ENCODE peak calls at places on chromosomes 1 and 21, in six cellular contexts. M is Calu3; F is RWPE1; V is brain microvascular endothelial cell; A is CD8-positive, alpha-beta T cell; Z is cardiac muscle cell. E is an unnamed sample.

GRCh38 chr1:98103617-98104284 is 182.9 kb upstream of the DPYD start:
- DNase-seq in M (no peak), A (no peak), Z (peak), V (no peak), F (no peak), E (no peak)

GRCh38 chr1:33758698-33759097 is 105.2 kb upstream of the HMGB4 start:
- DNase-seq in V (no peak), A (no peak), M (no peak), Z (peak), F (no peak), E (no peak)

GRCh38 chr1:220189750-220190347 is 82.4 kb downstream of the RAB3GAP2 start:
- DNase-seq in M (no peak), F (peak), V (no peak), A (no peak), Z (peak), E (no peak)

GRCh38 chr1:100353988-100354387 is 1.7 kb downstream of the CDC14A start:
- DNase-seq in F (peak), Z (no peak), A (no peak), V (peak), M (peak), E (no peak)

GRCh38 chr1:171501305-171502021 is 16.1 kb downstream of the PRRC2C start:
- DNase-seq in F (no peak), Z (no peak), M (no peak), V (no peak), A (no peak), E (no peak)

GRCh38 chr1:74592580-74593355 is 80.4 kb upstream of the LRRC53 start:
- DNase-seq in M (no peak), A (no peak), V (no peak), F (no peak), Z (no peak), E (no peak)

GRCh38 chr1:114648503-114648902 is 21.3 kb downstream of the DENND2C start:
- DNase-seq in V (no peak), A (no peak), M (no peak), F (no peak), Z (no peak), E (no peak)

GRCh38 chr1:234473123-234473522 is 5.9 kb downstream of the TARBP1 start:
- DNase-seq in A (no peak), M (no peak), V (no peak), F (no peak), Z (no peak), E (no peak)

GRCh38 chr1:109910123-109910962 is at the start of gene CSF1:
- DNase-seq in V (peak), Z (peak), M (peak), A (peak), F (peak), E (peak)

GRCh38 chr1:10939654-10940450 is 72.6 kb upstream of the TARDBP start:
- DNase-seq in F (no peak), M (no peak), V (no peak), A (no peak), Z (peak), E (no peak)

GRCh38 chr1:41486053-41486891 is 1.8 kb upstream of the EDN2 start:
- DNase-seq in F (no peak), M (no peak), Z (peak), V (peak), A (no peak), E (no peak)

GRCh38 chr1:185439727-185440415 is 122.8 kb upstream of the IVNS1ABP start:
- DNase-seq in F (peak), Z (peak), M (peak), V (peak), A (no peak), E (no peak)

GRCh38 chr21:29152936-29153335 is 22.5 kb downstream of the MAP3K7CL start:
- DNase-seq in V (no peak), Z (peak), F (peak), M (no peak), A (no peak), E (no peak)

GRCh38 chr1:59146651-59147358 is 150.1 kb upstream of the FGGY start:
- DNase-seq in A (peak), Z (peak), V (no peak), M (peak), F (no peak), E (peak)

GRCh38 chr21:34900376-34900775 is 148.7 kb downstream of the RUNX1 start:
- DNase-seq in V (no peak), Z (no peak), M (no peak), F (no peak), A (no peak), E (no peak)

GRCh38 chr1:16975211-16975610 is 5.2 kb downstream of the MFAP2 start:
- DNase-seq in V (no peak), F (no peak), Z (no peak), A (no peak), M (no peak), E (no peak)

GRCh38 chr1:91404151-91405012 is at the start of gene HFM1:
- DNase-seq in M (peak), A (peak), F (peak), Z (peak), V (peak), E (peak)

GRCh38 chr1:94737124-94737998 is 82.8 kb upstream of the SLC44A3 start:
- DNase-seq in Z (peak), F (no peak), V (no peak), A (no peak), M (no peak), E (no peak)

GRCh38 chr1:207866471-207867135 is 44.3 kb downstream of the CD34 start:
- DNase-seq in V (peak), M (no peak), A (no peak), Z (peak), F (no peak), E (no peak)

GRCh38 chr1:61083014-61083798 is 845 bp downstream of the NFIA start:
- DNase-seq in M (peak), V (no peak), A (peak), Z (no peak), F (no peak), E (peak)

DNA sequence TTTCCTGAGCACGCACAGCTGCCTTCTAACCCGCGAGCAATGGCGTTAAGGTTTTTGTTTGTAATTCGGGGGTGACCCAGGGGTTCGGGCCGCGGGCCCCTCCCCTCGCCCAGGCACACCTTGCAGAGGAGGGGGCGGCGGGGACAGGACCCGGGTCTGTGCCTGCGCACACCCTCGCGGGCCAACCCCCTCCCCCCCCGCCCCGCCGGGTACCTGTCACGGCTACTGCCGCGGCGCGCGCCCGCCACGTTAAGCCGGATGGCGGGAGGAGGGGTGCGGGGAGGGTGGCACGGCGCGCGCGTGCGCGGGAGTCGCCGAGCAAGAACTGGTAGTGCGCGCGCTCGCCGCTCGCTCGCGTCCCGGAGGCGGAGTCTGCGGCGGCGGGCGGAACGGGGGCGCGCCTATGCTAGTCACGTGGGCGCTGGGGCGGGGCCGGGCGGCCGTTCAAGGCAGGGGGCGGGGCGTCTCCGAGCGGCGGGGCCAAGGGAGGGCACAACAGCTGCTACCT is at the start of gene TPTE:
- DNase-seq in M (no peak), V (no peak), Z (no peak), F (no peak), A (no peak), E (no peak)
- TF ChIP-seq CTCF in M (no peak), V (no peak), Z (no peak), F (no peak), A (no peak), E (no peak)

DNA sequence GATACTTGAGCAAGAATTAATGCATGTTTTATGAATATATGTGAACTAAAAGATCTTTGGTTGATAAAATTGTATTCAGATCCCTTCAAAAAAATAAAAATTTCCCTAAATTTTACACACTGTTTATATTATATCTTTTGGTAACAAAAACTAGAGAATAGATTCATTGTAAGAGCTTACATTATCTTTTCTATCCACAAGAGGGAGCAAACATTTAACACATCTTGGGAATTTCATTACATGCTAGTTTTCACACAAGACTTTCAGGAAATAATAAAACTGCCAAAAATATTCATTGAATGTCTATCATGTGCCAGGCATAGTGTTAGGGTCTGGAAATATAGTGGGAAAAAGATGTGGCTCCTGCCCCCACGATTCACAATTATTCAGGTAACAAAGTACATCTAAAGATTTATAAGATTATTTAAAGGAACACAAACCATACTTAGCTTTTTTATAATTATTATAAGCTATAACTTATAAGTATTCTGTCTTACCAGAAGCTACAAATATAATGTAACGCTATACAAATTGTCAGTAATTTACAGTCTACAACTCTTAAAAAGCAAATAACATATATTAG is 30.6 kb downstream of the FAF1 start:
- DNase-seq in F (peak), M (no peak), A (no peak), Z (peak), V (no peak), E (no peak)
- TF ChIP-seq CTCF in F (peak), M (peak), A (peak), Z (peak), V (peak), E (peak)

GRCh38 chr21:41876928-41877652 is 2.1 kb downstream of the PRDM15 start:
- DNase-seq in V (no peak), F (no peak), Z (no peak), A (no peak), M (no peak), E (no peak)

GRCh38 chr21:41877901-41878830 is 978 bp downstream of the PRDM15 start:
- DNase-seq in M (peak), A (peak), V (peak), F (peak), Z (peak), E (no peak)

GRCh38 chr21:41879190-41879998 is at the start of gene PRDM15:
- DNase-seq in F (peak), M (peak), V (peak), A (peak), Z (peak), E (peak)

GRCh38 chr21:41880153-41880552 is 1.0 kb upstream of the PRDM15 start:
- DNase-seq in F (no peak), V (no peak), A (no peak), M (no peak), Z (no peak), E (no peak)

GRCh38 chr21:41878831-41879189 is 334 bp downstream of the PRDM15 start:
- DNase-seq in V (peak), Z (peak), A (peak), M (peak), F (peak), E (peak)
- TF ChIP-seq CTCF in V (no peak), Z (no peak), A (no peak), M (no peak), F (no peak), E (no peak)

DNA sequence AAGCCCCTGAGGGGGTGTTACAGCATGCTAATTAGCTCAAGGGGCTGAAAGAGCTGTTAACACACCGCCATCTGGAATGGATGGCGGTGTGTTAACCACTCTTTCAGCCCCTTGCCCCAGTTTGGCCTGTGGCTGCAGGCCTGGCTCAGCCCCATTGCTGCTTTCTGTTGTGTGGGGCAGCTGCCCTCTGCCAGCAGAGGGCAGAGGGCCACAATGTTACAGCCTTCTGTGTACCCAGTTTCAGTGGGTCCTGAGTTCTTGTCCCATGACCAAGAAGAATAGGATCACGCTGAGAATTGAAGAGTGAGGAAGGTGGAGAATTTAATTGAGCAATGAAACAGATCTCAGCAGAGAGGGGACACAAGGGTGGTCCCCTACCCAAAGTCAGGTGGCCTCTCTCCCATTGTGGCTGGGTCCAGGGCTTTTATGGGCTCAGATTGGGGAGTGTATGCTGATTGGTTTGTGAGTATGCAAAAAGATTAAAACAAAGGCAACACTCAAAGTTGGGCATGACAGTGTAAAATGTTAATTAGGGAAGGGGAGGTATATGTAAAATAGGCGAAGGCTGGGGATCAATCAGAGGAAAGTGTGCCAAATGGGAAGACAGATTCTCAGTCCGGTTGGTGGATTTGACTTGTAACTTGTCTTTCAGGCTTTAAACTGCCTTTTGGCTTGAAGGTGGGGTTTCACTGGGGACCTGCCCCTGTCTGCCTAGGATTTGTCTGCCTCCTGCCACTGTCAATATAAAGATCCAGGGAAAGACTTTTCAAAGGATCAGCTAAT is 142.2 kb downstream of the RABGAP1L start:
- DNase-seq in V (no peak), F (no peak), M (no peak), Z (no peak), A (no peak), E (no peak)
- TF ChIP-seq CTCF in V (no peak), F (no peak), M (no peak), Z (no peak), A (no peak), E (no peak)

DNA sequence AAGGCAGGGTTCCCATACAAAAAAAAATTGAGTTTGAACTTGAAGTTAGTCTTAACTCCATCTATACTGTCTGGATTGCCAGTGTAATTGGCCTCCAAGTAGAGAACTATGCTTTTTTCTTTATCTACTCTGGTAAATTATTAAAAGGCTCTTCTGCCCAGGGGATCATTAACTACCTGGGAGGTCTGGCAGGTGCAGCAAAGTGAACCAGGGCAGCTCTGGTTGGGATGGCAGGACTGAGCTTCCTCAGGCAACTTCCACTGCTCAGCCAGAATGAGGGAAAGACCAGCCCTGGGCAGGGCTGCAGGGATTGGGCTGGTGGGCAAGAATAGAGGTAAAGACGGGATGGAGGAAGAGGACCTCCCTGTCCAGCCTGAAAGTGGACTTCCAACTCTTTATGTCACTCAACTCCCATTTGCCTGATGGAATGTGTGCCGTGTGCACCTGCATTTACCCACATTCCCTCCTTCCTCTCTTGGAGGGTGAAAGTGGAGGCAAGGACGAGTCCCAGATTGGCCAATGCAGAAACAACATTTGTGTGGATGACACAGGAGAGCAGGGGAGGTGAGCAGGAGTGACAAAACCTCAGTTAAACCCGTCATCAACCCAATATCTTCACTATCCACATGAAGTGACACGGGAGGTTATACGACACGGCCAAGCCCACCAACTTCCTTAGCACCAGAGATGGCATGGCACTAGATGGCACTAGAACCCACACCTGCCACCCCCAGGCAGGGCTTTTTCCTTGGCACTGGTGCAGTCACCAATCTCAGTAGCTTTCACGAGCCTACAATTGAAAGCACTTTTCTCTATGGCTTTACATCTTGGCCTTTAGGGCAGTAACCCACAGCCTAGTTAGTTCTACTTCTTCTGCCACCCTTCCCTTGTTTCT is 25.2 kb downstream of the CCN1 start:
- DNase-seq in A (no peak), M (peak), Z (no peak), V (no peak), F (no peak), E (no peak)
- TF ChIP-seq CTCF in A (no peak), M (no peak), Z (no peak), V (no peak), F (no peak), E (no peak)

DNA sequence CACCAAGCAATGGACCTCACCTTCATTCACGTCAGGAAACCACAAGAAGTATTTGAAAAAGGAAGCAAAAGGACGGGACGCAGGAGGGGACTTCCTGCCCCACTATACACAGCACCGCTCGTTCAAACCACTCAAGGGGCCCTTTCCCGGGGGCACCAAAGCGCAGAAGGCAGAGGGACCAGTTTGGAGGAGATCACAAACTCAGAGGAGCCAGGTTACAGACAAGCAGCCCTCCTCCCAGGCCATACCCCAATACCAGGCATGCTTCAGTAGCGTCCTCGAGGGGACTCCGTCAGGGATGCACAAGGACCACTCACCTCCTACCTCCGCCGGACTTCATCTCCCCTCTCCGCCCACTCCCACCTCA is 685 bp downstream of the CRTC2 start:
- DNase-seq in M (no peak), A (peak), Z (no peak), V (no peak), F (no peak), E (no peak)
- TF ChIP-seq CTCF in M (no peak), A (no peak), Z (no peak), V (no peak), F (no peak), E (no peak)

DNA sequence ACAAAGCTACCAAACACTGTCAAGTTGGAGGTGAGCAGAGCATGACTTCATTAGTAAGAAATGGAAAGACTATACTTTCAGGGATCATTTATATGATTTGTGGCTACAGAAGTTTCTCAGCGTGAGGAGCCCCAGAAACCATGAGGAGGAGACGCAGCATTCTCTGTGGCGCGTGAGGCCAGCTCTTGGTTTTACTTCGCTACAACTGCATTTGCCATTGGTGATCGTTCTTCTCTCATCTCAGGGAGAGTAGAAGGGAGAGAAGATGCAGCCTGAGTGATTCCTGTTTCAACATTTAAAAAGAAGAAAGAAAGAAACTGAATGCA is 94.5 kb upstream of the ATP1A1 start:
- DNase-seq in A (no peak), F (no peak), V (no peak), M (no peak), Z (no peak), E (no peak)
- TF ChIP-seq CTCF in A (no peak), F (no peak), V (no peak), M (no peak), Z (no peak), E (no peak)

GRCh38 chr1:224407546-224408293 is 26.9 kb downstream of the WDR26 start:
- DNase-seq in Z (no peak), M (peak), V (no peak), A (no peak), F (no peak), E (no peak)
- TF ChIP-seq CTCF in Z (no peak), M (no peak), V (no peak), A (no peak), F (no peak), E (no peak)

DNA sequence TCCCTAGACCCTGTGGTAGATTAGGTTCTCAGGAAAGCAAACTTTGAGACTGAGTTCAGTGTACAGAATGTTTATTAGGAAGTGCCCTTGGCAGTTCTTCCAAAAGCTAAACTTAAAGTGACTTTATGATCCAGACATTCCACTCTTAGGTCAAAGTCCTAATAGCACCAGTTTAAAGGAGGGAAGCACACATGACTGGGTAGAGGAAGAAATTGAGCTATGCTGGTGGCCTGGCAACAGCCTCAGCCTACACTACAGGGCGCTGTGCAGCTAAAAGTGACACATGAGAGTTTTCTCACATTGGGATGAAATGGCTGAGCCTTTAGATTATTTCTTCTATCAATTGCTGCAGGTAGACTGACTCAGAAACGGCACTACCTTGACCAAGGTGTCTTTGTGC is 280.4 kb downstream of the BRINP2 start:
- DNase-seq in F (no peak), V (no peak), A (no peak), M (no peak), Z (no peak), E (no peak)
- TF ChIP-seq CTCF in F (no peak), V (no peak), A (no peak), M (no peak), Z (no peak), E (no peak)